ENCODE peak calls at places on chromosomes 12 and 14, in four cellular contexts. One of them, this sample, is unnamed.

GRCh38 chr12:65567820-65568219 is 256.5 kb upstream of the HMGA2 start:
- DNase-seq in progenitor cell of endocrine pancreas: no peak
- DNase-seq in stomach: peak; percentile 55
- DNase-seq in GM13977: no peak
- DNase-seq in this sample: no peak

GRCh38 chr14:81147140-81147897 is 73.4 kb downstream of the GTF2A1 start:
- DNase-seq in progenitor cell of endocrine pancreas: no peak
- DNase-seq in stomach: no peak
- DNase-seq in GM13977: no peak
- DNase-seq in this sample: no peak

GRCh38 chr14:56855891-56856461 is 45.7 kb upstream of the OTX2 start:
- DNase-seq in progenitor cell of endocrine pancreas: peak; percentile 51
- DNase-seq in stomach: peak; percentile 43
- DNase-seq in GM13977: no peak
- DNase-seq in this sample: no peak

GRCh38 chr14:96623676-96624484 is 121.7 kb downstream of the PAPOLA start:
- DNase-seq in progenitor cell of endocrine pancreas: no peak
- DNase-seq in stomach: no peak
- DNase-seq in GM13977: no peak
- DNase-seq in this sample: no peak

GRCh38 chr14:50023671-50024490 is 92.5 kb downstream of the VCPKMT start:
- DNase-seq in progenitor cell of endocrine pancreas: no peak
- DNase-seq in stomach: no peak
- DNase-seq in GM13977: no peak
- DNase-seq in this sample: no peak

GRCh38 chr12:6605425-6606330 is 1.5 kb downstream of the CHD4 start:
- DNase-seq in progenitor cell of endocrine pancreas: no peak
- DNase-seq in stomach: no peak
- DNase-seq in GM13977: no peak
- DNase-seq in this sample: no peak

GRCh38 chr12:120583478-120584030 is 2.4 kb upstream of the POP5 start:
- DNase-seq in progenitor cell of endocrine pancreas: peak; percentile 60
- DNase-seq in stomach: peak; percentile 81
- DNase-seq in GM13977: peak; percentile 86
- DNase-seq in this sample: peak; percentile 22

GRCh38 chr12:122028601-122029560 is 7.2 kb downstream of the BCL7A start:
- DNase-seq in progenitor cell of endocrine pancreas: no peak
- DNase-seq in stomach: no peak
- DNase-seq in GM13977: peak; percentile 87
- DNase-seq in this sample: no peak

GRCh38 chr12:88985011-88985410 is 367.3 kb downstream of the DUSP6 start:
- DNase-seq in progenitor cell of endocrine pancreas: no peak
- DNase-seq in stomach: no peak
- DNase-seq in GM13977: no peak
- DNase-seq in this sample: no peak

GRCh38 chr12:12916135-12916956 is 25.0 kb downstream of the GPRC5A start:
- DNase-seq in progenitor cell of endocrine pancreas: peak; percentile 91
- DNase-seq in stomach: peak; percentile 88
- DNase-seq in GM13977: peak; percentile 82
- DNase-seq in this sample: peak; percentile 46

GRCh38 chr12:65536876-65537661 is 258.6 kb downstream of the MSRB3 start:
- DNase-seq in progenitor cell of endocrine pancreas: no peak
- DNase-seq in stomach: no peak
- DNase-seq in GM13977: peak; percentile 9
- DNase-seq in this sample: no peak

GRCh38 chr14:22448905-22449611 is 140.0 kb downstream of the DAD1 start:
- DNase-seq in progenitor cell of endocrine pancreas: no peak
- DNase-seq in stomach: no peak
- DNase-seq in GM13977: no peak
- DNase-seq in this sample: no peak

GRCh38 chr12:124515981-124516380 is 51.4 kb downstream of the NCOR2 start:
- DNase-seq in progenitor cell of endocrine pancreas: no peak
- DNase-seq in stomach: peak; percentile 52
- DNase-seq in GM13977: no peak
- DNase-seq in this sample: no peak

GRCh38 chr12:95848575-95849388 is 10.0 kb upstream of the SNRPF start:
- DNase-seq in progenitor cell of endocrine pancreas: no peak
- DNase-seq in stomach: peak; percentile 55
- DNase-seq in GM13977: no peak
- DNase-seq in this sample: no peak

GRCh38 chr14:78083837-78084236 is 86.3 kb upstream of the NRXN3 start:
- DNase-seq in progenitor cell of endocrine pancreas: no peak
- DNase-seq in stomach: no peak
- DNase-seq in GM13977: no peak
- DNase-seq in this sample: no peak

GRCh38 chr14:95033851-95034622 is 123.3 kb downstream of the DICER1 start:
- DNase-seq in progenitor cell of endocrine pancreas: no peak
- DNase-seq in stomach: peak; percentile 22
- DNase-seq in GM13977: no peak
- DNase-seq in this sample: no peak

GRCh38 chr14:93045211-93045674 is 70.5 kb downstream of the ITPK1 start:
- DNase-seq in progenitor cell of endocrine pancreas: no peak
- DNase-seq in stomach: no peak
- DNase-seq in GM13977: no peak
- DNase-seq in this sample: no peak

This sample was measured in GM12864.